ENCODE peak calls at places on chromosomes 13 and 19, in four cellular contexts. One of them, this sample, is unnamed.

GRCh38 chr19:29858621-29859020 is 46.8 kb downstream of the CCNE1 start:
- DNase-seq in cardiac fibroblast: no peak
- DNase-seq in sciatic nerve: no peak
- DNase-seq in activated CD4-positive, alpha-beta T cell treated with anti-CD3 and anti-CD28 coated beads, Interleukin-2, amount 50 U/mL, for 4 hours: no peak
- DNase-seq in this sample: no peak

GRCh38 chr19:2613507-2614295 is 88.8 kb downstream of the GNG7 start:
- DNase-seq in sciatic nerve: no peak
- DNase-seq in cardiac fibroblast: peak
- DNase-seq in activated CD4-positive, alpha-beta T cell treated with anti-CD3 and anti-CD28 coated beads, Interleukin-2, amount 50 U/mL, for 4 hours: peak
- DNase-seq in this sample: no peak

GRCh38 chr19:2064788-2065524 is 13.9 kb upstream of the MKNK2 start:
- DNase-seq in sciatic nerve: peak
- DNase-seq in activated CD4-positive, alpha-beta T cell treated with anti-CD3 and anti-CD28 coated beads, Interleukin-2, amount 50 U/mL, for 4 hours: no peak
- DNase-seq in cardiac fibroblast: no peak
- DNase-seq in this sample: no peak

GRCh38 chr13:29689548-29689947 is 94.1 kb upstream of the SLC7A1 start:
- DNase-seq in cardiac fibroblast: no peak
- DNase-seq in activated CD4-positive, alpha-beta T cell treated with anti-CD3 and anti-CD28 coated beads, Interleukin-2, amount 50 U/mL, for 4 hours: no peak
- DNase-seq in sciatic nerve: no peak
- DNase-seq in this sample: no peak

GRCh38 chr13:22432690-22433089 is 748.1 kb upstream of the SGCG start:
- DNase-seq in sciatic nerve: no peak
- DNase-seq in cardiac fibroblast: no peak
- DNase-seq in activated CD4-positive, alpha-beta T cell treated with anti-CD3 and anti-CD28 coated beads, Interleukin-2, amount 50 U/mL, for 4 hours: no peak
- DNase-seq in this sample: no peak

GRCh38 chr13:109699628-109700071 is 86.7 kb downstream of the IRS2 start:
- DNase-seq in sciatic nerve: no peak
- DNase-seq in cardiac fibroblast: no peak
- DNase-seq in activated CD4-positive, alpha-beta T cell treated with anti-CD3 and anti-CD28 coated beads, Interleukin-2, amount 50 U/mL, for 4 hours: no peak
- DNase-seq in this sample: no peak

GRCh38 chr19:30896551-30896950 is 452.7 kb downstream of the TSHZ3 start:
- DNase-seq in sciatic nerve: no peak
- DNase-seq in cardiac fibroblast: no peak
- DNase-seq in activated CD4-positive, alpha-beta T cell treated with anti-CD3 and anti-CD28 coated beads, Interleukin-2, amount 50 U/mL, for 4 hours: no peak
- DNase-seq in this sample: no peak

GRCh38 chr13:50125306-50125555 is 110.0 kb downstream of the KCNRG start:
- DNase-seq in sciatic nerve: no peak
- DNase-seq in cardiac fibroblast: no peak
- DNase-seq in activated CD4-positive, alpha-beta T cell treated with anti-CD3 and anti-CD28 coated beads, Interleukin-2, amount 50 U/mL, for 4 hours: no peak
- DNase-seq in this sample: no peak

GRCh38 chr19:8630796-8631424 is 477 bp downstream of the NFILZ start:
- DNase-seq in sciatic nerve: no peak
- DNase-seq in cardiac fibroblast: no peak
- DNase-seq in activated CD4-positive, alpha-beta T cell treated with anti-CD3 and anti-CD28 coated beads, Interleukin-2, amount 50 U/mL, for 4 hours: no peak
- DNase-seq in this sample: no peak

GRCh38 chr13:33328691-33329090 is 43.1 kb upstream of the STARD13 start:
- DNase-seq in activated CD4-positive, alpha-beta T cell treated with anti-CD3 and anti-CD28 coated beads, Interleukin-2, amount 50 U/mL, for 4 hours: no peak
- DNase-seq in sciatic nerve: no peak
- DNase-seq in cardiac fibroblast: no peak
- DNase-seq in this sample: no peak

GRCh38 chr13:113817860-113818691 is 45.8 kb downstream of the GAS6 start:
- DNase-seq in activated CD4-positive, alpha-beta T cell treated with anti-CD3 and anti-CD28 coated beads, Interleukin-2, amount 50 U/mL, for 4 hours: no peak
- DNase-seq in sciatic nerve: no peak
- DNase-seq in cardiac fibroblast: no peak
- DNase-seq in this sample: no peak

GRCh38 chr19:55373993-55374757 is 2.5 kb upstream of the TMEM190 start:
- DNase-seq in sciatic nerve: no peak
- DNase-seq in cardiac fibroblast: no peak
- DNase-seq in activated CD4-positive, alpha-beta T cell treated with anti-CD3 and anti-CD28 coated beads, Interleukin-2, amount 50 U/mL, for 4 hours: no peak
- DNase-seq in this sample: peak

GRCh38 chr19:3608750-3609322 is 2.2 kb upstream of the TBXA2R start:
- DNase-seq in sciatic nerve: no peak
- DNase-seq in cardiac fibroblast: no peak
- DNase-seq in activated CD4-positive, alpha-beta T cell treated with anti-CD3 and anti-CD28 coated beads, Interleukin-2, amount 50 U/mL, for 4 hours: no peak
- DNase-seq in this sample: peak

GRCh38 chr19:28878862-28879566 is 333.9 kb downstream of the UQCRFS1 start:
- DNase-seq in sciatic nerve: peak
- DNase-seq in cardiac fibroblast: peak
- DNase-seq in activated CD4-positive, alpha-beta T cell treated with anti-CD3 and anti-CD28 coated beads, Interleukin-2, amount 50 U/mL, for 4 hours: peak
- DNase-seq in this sample: no peak

GRCh38 chr19:5097331-5097930 is 128.5 kb downstream of the KDM4B start:
- DNase-seq in activated CD4-positive, alpha-beta T cell treated with anti-CD3 and anti-CD28 coated beads, Interleukin-2, amount 50 U/mL, for 4 hours: no peak
- DNase-seq in cardiac fibroblast: no peak
- DNase-seq in sciatic nerve: no peak
- DNase-seq in this sample: no peak

GRCh38 chr19:37955986-37956385 is 49.0 kb downstream of the SIPA1L3 start:
- DNase-seq in cardiac fibroblast: peak
- DNase-seq in activated CD4-positive, alpha-beta T cell treated with anti-CD3 and anti-CD28 coated beads, Interleukin-2, amount 50 U/mL, for 4 hours: no peak
- DNase-seq in sciatic nerve: no peak
- DNase-seq in this sample: no peak

GRCh38 chr13:44015808-44016207 is 136.1 kb downstream of the LACC1 start:
- DNase-seq in cardiac fibroblast: no peak
- DNase-seq in sciatic nerve: no peak
- DNase-seq in activated CD4-positive, alpha-beta T cell treated with anti-CD3 and anti-CD28 coated beads, Interleukin-2, amount 50 U/mL, for 4 hours: no peak
- DNase-seq in this sample: no peak

GRCh38 chr19:33431986-33432385 is 58.5 kb downstream of the CEBPG start:
- DNase-seq in cardiac fibroblast: no peak
- DNase-seq in sciatic nerve: no peak
- DNase-seq in activated CD4-positive, alpha-beta T cell treated with anti-CD3 and anti-CD28 coated beads, Interleukin-2, amount 50 U/mL, for 4 hours: no peak
- DNase-seq in this sample: no peak